ENCODE peak calls at places on chromosome 2, in seven cellular contexts. F, I, L, C, K, H and A are unnamed samples.

GRCh38 chr2:157194097-157194688 is 63.3 kb upstream of the GALNT5 start:
- ATAC-seq in F (peak; percentile 83), I (peak; percentile 70), L (peak; percentile 49), C (peak; percentile 58), K (no peak), H (no peak), A (no peak)

GRCh38 chr2:23685201-23685600 is 241.7 kb downstream of the ATAD2B start:
- ATAC-seq in F (no peak), I (no peak), L (no peak), C (no peak), K (no peak), H (no peak), A (no peak)

GRCh38 chr2:222751238-222751637 is 79.8 kb downstream of the MOGAT1 start:
- ATAC-seq in F (peak; percentile 60), I (no peak), L (no peak), C (no peak), K (no peak), H (no peak), A (no peak)

GRCh38 chr2:54206596-54206995 is 49.4 kb downstream of the TSPYL6 start:
- ATAC-seq in F (peak; percentile 80), I (no peak), L (no peak), C (no peak), K (no peak), H (no peak), A (no peak)

GRCh38 chr2:65901809-65902208 is 469.4 kb upstream of the SPRED2 start:
- ATAC-seq in F (no peak), I (no peak), L (no peak), C (no peak), K (no peak), H (peak; percentile 61), A (no peak)

GRCh38 chr2:237234268-237234667 is 148.6 kb downstream of the COPS8 start:
- ATAC-seq in F (no peak), I (no peak), L (no peak), C (no peak), K (no peak), H (peak; percentile 49), A (no peak)

GRCh38 chr2:130763405-130763804 is 8.1 kb downstream of the AMER3 start:
- ATAC-seq in F (no peak), I (no peak), L (no peak), C (no peak), K (no peak), H (no peak), A (no peak)

GRCh38 chr2:237434916-237435315 is 21.0 kb upstream of the COL6A3 start:
- ATAC-seq in F (peak; percentile 31), I (no peak), L (peak; percentile 77), C (no peak), K (peak; percentile 46), H (no peak), A (peak; percentile 60)